ENCODE peak calls at places on chromosomes 5 and 9, in five cellular contexts. One of them, this sample, is unnamed.
A peak's percentile ranks its signal among the peaks of the same experiment; 100 is the strongest.

GRCh38 chr5:3026099-3026498 is 274.6 kb upstream of the IRX2 start:
- DNase-seq in spleen: no peak
- DNase-seq in aorta: no peak
- DNase-seq in stomach: no peak
- DNase-seq in naive thymus-derived CD4-positive, alpha-beta T cell: no peak
- DNase-seq in this sample: no peak

GRCh38 chr5:108655750-108656450 is 91.8 kb upstream of the FER start:
- DNase-seq in spleen: no peak
- DNase-seq in stomach: no peak
- DNase-seq in aorta: no peak
- DNase-seq in naive thymus-derived CD4-positive, alpha-beta T cell: no peak
- DNase-seq in this sample: no peak

GRCh38 chr5:9681706-9682105 is 51.6 kb upstream of the TAS2R1 start:
- DNase-seq in aorta: no peak
- DNase-seq in spleen: no peak
- DNase-seq in naive thymus-derived CD4-positive, alpha-beta T cell: no peak
- DNase-seq in stomach: no peak
- DNase-seq in this sample: no peak

GRCh38 chr5:178119915-178120660 is 6.8 kb downstream of the N4BP3 start:
- DNase-seq in spleen: no peak
- DNase-seq in aorta: no peak
- DNase-seq in naive thymus-derived CD4-positive, alpha-beta T cell: no peak
- DNase-seq in stomach: no peak
- DNase-seq in this sample: no peak

GRCh38 chr9:107782381-107782780 is 292.8 kb upstream of the KLF4 start:
- DNase-seq in spleen: no peak
- DNase-seq in naive thymus-derived CD4-positive, alpha-beta T cell: no peak
- DNase-seq in stomach: no peak
- DNase-seq in aorta: no peak
- DNase-seq in this sample: no peak

GRCh38 chr5:111829701-111830100 is 72.7 kb upstream of the NREP start:
- DNase-seq in aorta: no peak
- DNase-seq in naive thymus-derived CD4-positive, alpha-beta T cell: no peak
- DNase-seq in stomach: no peak
- DNase-seq in spleen: no peak
- DNase-seq in this sample: no peak

GRCh38 chr5:111834926-111835599 is 78.1 kb upstream of the NREP start:
- DNase-seq in stomach: no peak
- DNase-seq in aorta: no peak
- DNase-seq in spleen: no peak
- DNase-seq in naive thymus-derived CD4-positive, alpha-beta T cell: no peak
- DNase-seq in this sample: no peak

GRCh38 chr5:177099422-177100093 is 12.8 kb downstream of the FGFR4 start:
- DNase-seq in spleen: no peak
- DNase-seq in naive thymus-derived CD4-positive, alpha-beta T cell: no peak
- DNase-seq in stomach: no peak
- DNase-seq in aorta: no peak
- DNase-seq in this sample: no peak

GRCh38 chr5:174520420-174521396 is 203.7 kb upstream of the MSX2 start:
- DNase-seq in aorta: no peak
- DNase-seq in spleen: no peak
- DNase-seq in naive thymus-derived CD4-positive, alpha-beta T cell: no peak
- DNase-seq in stomach: peak; percentile 74
- DNase-seq in this sample: no peak

GRCh38 chr9:115034801-115035200 is 83.2 kb downstream of the TNC start:
- DNase-seq in naive thymus-derived CD4-positive, alpha-beta T cell: no peak
- DNase-seq in stomach: no peak
- DNase-seq in aorta: no peak
- DNase-seq in spleen: no peak
- DNase-seq in this sample: no peak

GRCh38 chr5:151110122-151110681 is 29.4 kb upstream of the TNIP1 start:
- DNase-seq in spleen: peak; percentile 67
- DNase-seq in stomach: no peak
- DNase-seq in naive thymus-derived CD4-positive, alpha-beta T cell: no peak
- DNase-seq in aorta: no peak
- DNase-seq in this sample: no peak

DNA sequence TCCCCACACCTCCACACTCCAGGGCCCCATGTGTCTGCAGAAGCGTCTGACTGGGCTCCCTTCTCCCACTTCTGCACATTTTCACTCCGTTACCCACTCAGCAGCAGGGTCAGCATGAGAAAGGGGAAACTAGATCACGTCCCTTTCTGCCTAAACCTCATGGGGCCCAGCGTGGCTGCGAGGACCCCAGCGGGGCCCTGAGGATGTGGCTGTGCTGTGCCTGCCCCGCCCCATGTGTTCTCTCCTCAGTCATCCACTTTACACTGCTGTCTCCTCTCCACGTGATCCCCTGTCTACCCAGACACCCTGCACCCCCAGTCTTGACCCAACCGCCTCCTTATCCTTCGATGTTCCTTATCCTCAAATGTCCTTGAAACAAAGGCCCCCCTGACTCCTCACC is 59.8 kb upstream of the OTULINL start:
- DNase-seq in naive thymus-derived CD4-positive, alpha-beta T cell: no peak
- DNase-seq in spleen: no peak
- DNase-seq in aorta: no peak
- DNase-seq in stomach: no peak
- DNase-seq in this sample: no peak
- H3K27ac ChIP-seq in naive thymus-derived CD4-positive, alpha-beta T cell: no peak overlapping the region
- H3K27ac ChIP-seq in spleen: no peak overlapping the region
- H3K27ac ChIP-seq in aorta: no peak overlapping the region
- H3K27ac ChIP-seq in stomach: no peak overlapping the region
- H3K27ac ChIP-seq in this sample: no peak overlapping the region

DNA sequence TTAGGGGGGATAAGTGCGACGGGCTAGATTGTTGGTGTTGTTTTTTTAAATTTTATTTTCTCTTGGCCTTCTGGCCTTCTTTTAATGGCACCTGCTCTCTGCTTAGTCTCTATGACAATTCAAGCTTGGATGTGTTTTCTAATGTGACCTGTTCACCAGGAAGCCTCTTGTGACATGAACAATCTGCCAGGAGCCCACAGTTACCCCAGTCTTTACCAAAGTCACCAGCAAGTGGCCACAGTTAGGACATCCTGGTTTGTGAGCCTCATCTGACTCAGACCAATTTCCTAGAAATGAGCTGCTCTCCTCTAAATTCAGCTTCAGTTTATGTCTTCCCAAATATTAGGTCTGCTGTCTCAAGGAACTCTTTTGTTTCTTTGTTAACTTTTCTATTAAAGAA is 135.8 kb downstream of the TLE4 start:
- DNase-seq in aorta: no peak
- DNase-seq in spleen: no peak
- DNase-seq in stomach: no peak
- DNase-seq in naive thymus-derived CD4-positive, alpha-beta T cell: no peak
- DNase-seq in this sample: no peak
- H3K9me3 ChIP-seq in aorta: no peaks in the 10 kb centered on the region
- H3K9me3 ChIP-seq in spleen: no peaks in the 10 kb centered on the region
- H3K9me3 ChIP-seq in stomach: no peaks in the 10 kb centered on the region
- H3K9me3 ChIP-seq in naive thymus-derived CD4-positive, alpha-beta T cell: no peaks in the 10 kb centered on the region
- H3K9me3 ChIP-seq in this sample: no peaks in the 10 kb centered on the region

DNA sequence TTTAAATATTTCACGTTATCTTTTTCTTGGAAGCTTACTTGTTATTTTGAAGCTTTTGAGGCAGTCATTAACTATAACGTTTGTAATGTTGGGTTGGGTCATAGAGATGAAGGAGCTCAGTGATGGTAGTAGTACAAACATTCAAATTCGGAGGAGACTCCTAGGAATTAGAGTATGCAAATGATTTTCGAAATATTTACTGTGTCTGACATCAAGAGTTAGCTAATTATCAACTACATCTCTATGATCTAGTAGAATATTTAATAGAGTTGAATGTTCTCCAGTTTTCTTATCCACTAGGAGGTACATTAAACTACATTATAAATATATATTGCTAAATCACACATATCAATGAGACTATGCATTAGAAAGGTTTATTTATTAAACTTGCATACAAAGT is 28.8 kb upstream of the C5orf24 start:
- DNase-seq in spleen: no peak
- DNase-seq in stomach: no peak
- DNase-seq in naive thymus-derived CD4-positive, alpha-beta T cell: no peak
- DNase-seq in aorta: no peak
- DNase-seq in this sample: no peak
- H3K4me3 ChIP-seq in spleen: no peak overlapping the region
- H3K4me3 ChIP-seq in stomach: no peak overlapping the region
- H3K4me3 ChIP-seq in naive thymus-derived CD4-positive, alpha-beta T cell: no peak overlapping the region
- H3K4me3 ChIP-seq in aorta: no peak overlapping the region
- H3K4me3 ChIP-seq in this sample: no peak overlapping the region

GRCh38 chr9:123359106-123359505 is 3.1 kb downstream of the CRB2 start:
- DNase-seq in stomach: no peak
- DNase-seq in spleen: no peak
- DNase-seq in naive thymus-derived CD4-positive, alpha-beta T cell: no peak
- DNase-seq in aorta: no peak
- DNase-seq in this sample: no peak
- H3K27ac ChIP-seq in stomach: no peak overlapping the region
- H3K27ac ChIP-seq in spleen: no peak overlapping the region
- H3K27ac ChIP-seq in naive thymus-derived CD4-positive, alpha-beta T cell: no peak overlapping the region
- H3K27ac ChIP-seq in aorta: no peak overlapping the region
- H3K27ac ChIP-seq in this sample: no peak overlapping the region

GRCh38 chr5:54573783-54574485 is 56.4 kb downstream of the SNX18 start:
- DNase-seq in aorta: no peak
- DNase-seq in naive thymus-derived CD4-positive, alpha-beta T cell: no peak
- DNase-seq in stomach: no peak
- DNase-seq in spleen: no peak
- DNase-seq in this sample: no peak
- H3K9me3 ChIP-seq in aorta: no peaks in the 10 kb centered on the region
- H3K9me3 ChIP-seq in naive thymus-derived CD4-positive, alpha-beta T cell: no peaks in the 10 kb centered on the region
- H3K9me3 ChIP-seq in stomach: no peaks in the 10 kb centered on the region
- H3K9me3 ChIP-seq in spleen: no peaks in the 10 kb centered on the region
- H3K9me3 ChIP-seq in this sample: no peaks in the 10 kb centered on the region